ENCODE peak calls at places on chromosomes 2 and 18, in seven cellular contexts. N, K, G, A, J, T and L are unnamed samples.

GRCh38 chr2:11122380-11122779 is 32.9 kb upstream of the SLC66A3 start:
- DNase-seq in N (peak; percentile 22), K (peak; percentile 30), G (no peak), A (peak; percentile 30), J (no peak), T (no peak), L (no peak)

GRCh38 chr2:232854082-232854481 is 16.0 kb upstream of the SNORC start:
- DNase-seq in N (no peak), K (peak; percentile 88), G (no peak), A (peak; percentile 90), J (no peak), T (no peak), L (no peak)

GRCh38 chr2:219000569-219000960 is 7.3 kb upstream of the CRYBA2 start:
- DNase-seq in N (no peak), K (no peak), G (no peak), A (no peak), J (no peak), T (peak; percentile 37), L (no peak)

GRCh38 chr2:67879586-67880290 is 183.1 kb downstream of the C1D start:
- DNase-seq in N (no peak), K (peak; percentile 69), G (no peak), A (peak; percentile 47), J (no peak), T (no peak), L (peak; percentile 25)

GRCh38 chr2:73268831-73269685 is 15.2 kb downstream of the FBXO41 start:
- DNase-seq in N (peak; percentile 82), K (peak; percentile 11), G (no peak), A (no peak), J (peak; percentile 85), T (peak; percentile 88), L (no peak)

GRCh38 chr2:79666430-79666829 is 153.6 kb downstream of the CTNNA2 start:
- DNase-seq in N (no peak), K (no peak), G (no peak), A (no peak), J (no peak), T (no peak), L (no peak)

GRCh38 chr2:187390891-187391290 is 57.2 kb downstream of the CALCRL start:
- DNase-seq in N (no peak), K (peak; percentile 87), G (no peak), A (peak; percentile 39), J (no peak), T (no peak), L (peak; percentile 26)

GRCh38 chr2:122451040-122451439 is 695.6 kb downstream of the TSN start:
- DNase-seq in N (peak; percentile 55), K (peak; percentile 21), G (no peak), A (peak; percentile 19), J (no peak), T (peak; percentile 34), L (peak; percentile 64)

GRCh38 chr18:55189972-55190371 is 230.7 kb upstream of the CCDC68 start:
- DNase-seq in N (peak; percentile 97), K (no peak), G (peak; percentile 23), A (no peak), J (no peak), T (peak; percentile 54), L (no peak)

GRCh38 chr2:17756629-17757028 is 2.7 kb downstream of the GEN1 start:
- DNase-seq in N (no peak), K (peak; percentile 53), G (no peak), A (no peak), J (no peak), T (no peak), L (no peak)

GRCh38 chr2:94994914-94995236 is 30.6 kb upstream of the MAL start:
- DNase-seq in N (no peak), K (no peak), G (no peak), A (no peak), J (no peak), T (no peak), L (no peak)

GRCh38 chr2:1665761-1666505 is 78.4 kb downstream of the PXDN start:
- DNase-seq in N (no peak), K (no peak), G (no peak), A (no peak), J (peak; percentile 38), T (peak; percentile 5), L (no peak)

GRCh38 chr2:109400102-109400501 is 213.7 kb downstream of the SEPTIN10 start:
- DNase-seq in N (no peak), K (no peak), G (no peak), A (no peak), J (no peak), T (no peak), L (no peak)

GRCh38 chr18:811192-812122 is 585 bp downstream of the YES1 start:
- DNase-seq in N (peak; percentile 71), K (peak; percentile 26), G (peak; percentile 60), A (peak; percentile 47), J (peak; percentile 81), T (peak; percentile 57), L (peak; percentile 32)

GRCh38 chr2:181949047-181949446 is 36.6 kb upstream of the PPP1R1C start:
- DNase-seq in N (no peak), K (peak; percentile 37), G (no peak), A (no peak), J (no peak), T (no peak), L (peak; percentile 23)

GRCh38 chr2:119426801-119427395 is 4.8 kb upstream of the TMEM37 start:
- DNase-seq in N (no peak), K (no peak), G (no peak), A (peak; percentile 60), J (no peak), T (peak; percentile 29), L (peak; percentile 18)

GRCh38 chr18:24602156-24602555 is 141.7 kb downstream of the HRH4 start:
- DNase-seq in N (peak; percentile 27), K (no peak), G (no peak), A (no peak), J (no peak), T (no peak), L (no peak)

GRCh38 chr2:9278439-9278838 is 71.8 kb downstream of the ASAP2 start:
- DNase-seq in N (no peak), K (no peak), G (no peak), A (no peak), J (no peak), T (no peak), L (no peak)

GRCh38 chr18:54358495-54358793 is 738 bp downstream of the C18orf54 start:
- DNase-seq in N (no peak), K (peak; percentile 10), G (no peak), A (no peak), J (no peak), T (no peak), L (peak; percentile 37)

GRCh38 chr2:43340945-43341356 is 114.5 kb upstream of the ZFP36L2 start:
- DNase-seq in N (peak; percentile 57), K (peak; percentile 63), G (no peak), A (peak; percentile 71), J (no peak), T (no peak), L (no peak)

GRCh38 chr18:76568726-76569125 is 73.7 kb upstream of the ZNF516 start:
- DNase-seq in N (no peak), K (no peak), G (no peak), A (no peak), J (no peak), T (no peak), L (no peak)

GRCh38 chr18:66079401-66079800 is 328.6 kb downstream of the CDH7 start:
- DNase-seq in N (no peak), K (no peak), G (no peak), A (no peak), J (no peak), T (no peak), L (no peak)
- H2AK5ac ChIP-seq in N (no peak overlapping the region), K (no peak overlapping the region), G (no peak overlapping the region), A (no peak overlapping the region), J (no peak overlapping the region), T (no peak overlapping the region), L (no peak overlapping the region)

DNA sequence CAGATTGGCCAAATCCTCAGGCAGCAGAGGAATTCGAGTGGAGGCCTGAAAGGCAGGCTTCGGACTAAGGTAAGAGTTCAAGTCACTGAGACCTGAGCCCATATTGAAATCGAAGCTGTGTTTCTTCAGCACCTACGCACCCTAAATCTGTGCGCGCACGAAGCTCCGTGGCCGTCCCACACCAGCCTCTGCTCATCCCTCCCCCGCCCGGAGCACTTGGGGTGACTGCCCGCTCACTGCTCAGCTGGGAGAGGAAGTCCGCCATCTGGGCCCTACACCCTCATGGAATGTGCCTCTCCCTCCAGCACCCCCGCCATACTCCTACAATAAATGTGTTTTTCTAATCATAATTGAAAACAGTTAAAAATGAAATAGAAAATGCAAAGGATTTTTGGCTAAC is 734.5 kb downstream of the GALR1 start:
- DNase-seq in N (no peak), K (no peak), G (no peak), A (no peak), J (no peak), T (no peak), L (no peak)
- H3K4ac ChIP-seq in N (no peak overlapping the region), K (no peak overlapping the region), G (no peak overlapping the region), A (no peak overlapping the region), J (no peak overlapping the region), T (no peak overlapping the region), L (no peak overlapping the region)

DNA sequence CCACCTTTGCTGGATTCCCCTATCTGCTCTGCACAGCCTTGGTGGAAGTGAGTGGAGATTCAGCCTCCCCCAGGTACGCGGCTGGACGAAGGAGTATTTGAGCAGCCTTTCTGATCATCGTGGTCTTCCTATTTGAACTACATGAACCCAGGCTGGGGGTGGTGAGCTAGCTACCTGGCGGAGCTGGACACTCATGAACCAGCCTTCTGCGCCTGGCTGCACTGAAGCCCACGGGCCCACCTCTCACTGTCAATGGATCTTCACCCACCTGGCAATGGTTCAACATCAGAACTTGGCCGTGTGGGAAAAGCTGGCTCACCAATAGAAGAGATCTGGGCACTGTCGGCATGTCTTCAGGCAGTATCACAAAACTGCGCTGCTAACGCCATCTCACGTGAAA is 35.4 kb downstream of the ANKMY1 start:
- DNase-seq in N (no peak), K (no peak), G (no peak), A (no peak), J (peak; percentile 27), T (no peak), L (no peak)
- H3K23ac ChIP-seq in N (no peak overlapping the region), K (no peak overlapping the region), G (no peak overlapping the region), A (no peak overlapping the region), J (no peak overlapping the region), T (no peak overlapping the region), L (no peak overlapping the region)

DNA sequence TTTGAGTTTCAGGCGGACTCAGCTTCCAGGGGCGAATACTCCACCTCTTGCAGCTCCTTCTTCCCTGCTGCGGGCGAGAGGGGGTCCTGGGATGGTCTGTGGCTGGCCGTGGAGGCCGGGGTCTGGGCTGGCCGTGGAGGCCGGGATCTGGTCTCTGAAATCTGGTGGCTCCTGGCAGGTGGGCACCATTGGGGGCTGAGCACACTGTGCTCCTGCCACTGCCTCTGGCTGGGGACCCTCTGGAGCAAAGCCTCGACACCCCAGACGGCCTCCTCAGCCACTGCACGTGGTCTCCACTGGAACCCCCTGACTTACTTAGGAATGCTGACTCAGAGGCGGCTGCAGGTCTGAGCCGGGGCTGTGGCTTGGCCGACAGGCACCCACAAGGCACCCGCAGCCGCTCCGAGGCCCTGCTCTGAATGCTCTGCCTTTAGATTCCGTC is 100.1 kb upstream of the ALKAL2 start:
- DNase-seq in N (no peak), K (no peak), G (no peak), A (no peak), J (no peak), T (no peak), L (no peak)
- H2AK5ac ChIP-seq in N (no peak overlapping the region), K (no peak overlapping the region), G (peak overlapping the region; percentile 77), A (no peak overlapping the region), J (no peak overlapping the region), T (no peak overlapping the region), L (no peak overlapping the region)